ENCODE peak calls at places on chromosomes 13 and 19, in five cellular contexts. One of them, this sample, is unnamed.

GRCh38 chr19:4115050-4115817 is 8.7 kb downstream of the MAP2K2 start:
- DNase-seq in fibroblast of the aortic adventitia: no peak
- DNase-seq in fibroblast of pulmonary artery: no peak
- DNase-seq in psoas muscle: no peak
- DNase-seq in AG10803: no peak
- DNase-seq in this sample: no peak

GRCh38 chr19:7010722-7011593 is 10.3 kb downstream of the MBD3L2B start:
- DNase-seq in fibroblast of the aortic adventitia: no peak
- DNase-seq in fibroblast of pulmonary artery: no peak
- DNase-seq in psoas muscle: no peak
- DNase-seq in AG10803: no peak
- DNase-seq in this sample: no peak

GRCh38 chr19:11031421-11032070 is 57.7 kb upstream of the LDLR start:
- DNase-seq in fibroblast of the aortic adventitia: no peak
- DNase-seq in fibroblast of pulmonary artery: no peak
- DNase-seq in psoas muscle: no peak
- DNase-seq in AG10803: no peak
- DNase-seq in this sample: no peak

GRCh38 chr13:111629457-111629856 is 309.0 kb downstream of the TEX29 start:
- DNase-seq in fibroblast of the aortic adventitia: no peak
- DNase-seq in fibroblast of pulmonary artery: no peak
- DNase-seq in psoas muscle: no peak
- DNase-seq in AG10803: no peak
- DNase-seq in this sample: no peak

GRCh38 chr19:4391701-4392543 is 8.4 kb downstream of the SH3GL1 start:
- DNase-seq in fibroblast of the aortic adventitia: peak; percentile 69
- DNase-seq in fibroblast of pulmonary artery: peak; percentile 79
- DNase-seq in psoas muscle: peak; percentile 82
- DNase-seq in AG10803: peak; percentile 72
- DNase-seq in this sample: peak; percentile 77

GRCh38 chr13:60061737-60062136 is 102.0 kb downstream of the DIAPH3 start:
- DNase-seq in fibroblast of the aortic adventitia: no peak
- DNase-seq in fibroblast of pulmonary artery: no peak
- DNase-seq in psoas muscle: no peak
- DNase-seq in AG10803: no peak
- DNase-seq in this sample: no peak

GRCh38 chr13:112616586-112617381 is 28.8 kb upstream of the TUBGCP3 start:
- DNase-seq in fibroblast of the aortic adventitia: peak; percentile 63
- DNase-seq in fibroblast of pulmonary artery: peak; percentile 59
- DNase-seq in psoas muscle: no peak
- DNase-seq in AG10803: peak; percentile 48
- DNase-seq in this sample: peak; percentile 13

GRCh38 chr13:32911506-32911905 is 104.7 kb upstream of the KL start:
- DNase-seq in fibroblast of the aortic adventitia: peak; percentile 26
- DNase-seq in fibroblast of pulmonary artery: peak; percentile 60
- DNase-seq in psoas muscle: no peak
- DNase-seq in AG10803: peak; percentile 57
- DNase-seq in this sample: peak; percentile 38

GRCh38 chr13:76894401-76895110 is 8.4 kb upstream of the KCTD12 start:
- DNase-seq in fibroblast of the aortic adventitia: no peak
- DNase-seq in fibroblast of pulmonary artery: no peak
- DNase-seq in psoas muscle: no peak
- DNase-seq in AG10803: no peak
- DNase-seq in this sample: no peak

DNA sequence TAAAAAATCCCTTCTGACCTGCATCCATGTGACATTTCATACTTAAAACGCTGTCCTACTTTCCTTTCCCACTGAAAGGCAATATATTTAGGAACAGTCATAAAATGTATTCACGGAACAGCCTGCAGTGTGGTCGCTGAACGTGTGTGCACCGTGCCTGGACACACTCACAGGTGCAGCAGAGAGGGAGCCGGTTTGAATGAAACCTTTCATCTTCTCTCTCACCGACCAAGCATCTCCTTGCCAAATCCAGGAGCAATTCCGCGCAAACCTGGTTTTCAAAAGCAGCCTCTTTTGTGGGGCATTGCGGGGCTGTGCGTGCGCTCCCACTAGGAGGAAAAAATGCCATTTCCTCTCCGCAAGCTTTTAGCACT is 1.0 kb downstream of the DCLK1 start:
- DNase-seq in fibroblast of the aortic adventitia: peak; percentile 24
- DNase-seq in fibroblast of pulmonary artery: no peak
- DNase-seq in psoas muscle: no peak
- DNase-seq in AG10803: no peak
- DNase-seq in this sample: no peak
- H3K4me3 ChIP-seq in fibroblast of the aortic adventitia: peak overlapping the region; percentile 91
- H3K4me3 ChIP-seq in fibroblast of pulmonary artery: peak overlapping the region; percentile 54
- H3K4me3 ChIP-seq in psoas muscle: peak overlapping the region; percentile 60
- H3K4me3 ChIP-seq in AG10803: peak overlapping the region; percentile 20
- H3K4me3 ChIP-seq in this sample: peak overlapping the region; percentile 57

DNA sequence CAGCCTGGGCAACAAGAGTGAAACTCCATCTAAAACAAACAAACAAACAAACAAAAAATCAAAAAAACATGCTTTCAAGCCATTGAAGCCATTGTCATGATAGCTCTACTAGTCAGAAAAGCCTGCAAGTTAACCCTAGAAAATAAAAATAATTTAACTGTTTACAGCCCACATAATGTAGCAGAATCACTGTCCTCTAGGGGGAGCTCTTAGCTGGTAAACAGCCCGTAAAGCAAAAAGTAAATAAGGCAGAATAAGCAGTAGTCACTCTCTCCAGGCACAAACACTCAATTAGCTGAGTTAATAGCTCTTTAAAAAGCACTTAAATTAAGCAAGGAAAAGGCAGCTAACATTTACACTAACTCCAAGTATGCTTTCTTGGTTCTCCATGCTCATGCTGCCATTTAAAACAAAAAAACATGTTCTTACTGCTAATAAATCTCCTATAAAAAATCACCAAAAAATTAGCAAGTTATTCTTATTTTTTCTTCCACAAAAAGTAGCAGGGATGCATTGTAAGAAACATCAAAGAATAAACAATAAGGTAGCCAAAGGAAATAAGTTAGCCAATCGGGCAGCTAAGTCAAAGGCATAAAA is 11.3 kb downstream of the LILRB4 start:
- DNase-seq in fibroblast of the aortic adventitia: peak; percentile 13
- DNase-seq in fibroblast of pulmonary artery: peak; percentile 46
- DNase-seq in psoas muscle: no peak
- DNase-seq in AG10803: peak; percentile 23
- DNase-seq in this sample: no peak
- TF ChIP-seq CTCF in fibroblast of the aortic adventitia: peak; percentile 26
- TF ChIP-seq CTCF in fibroblast of pulmonary artery: peak; percentile 65
- TF ChIP-seq CTCF in psoas muscle: no peak
- TF ChIP-seq CTCF in AG10803: peak; percentile 64
- TF ChIP-seq CTCF in this sample: peak; percentile 33

GRCh38 chr13:40756042-40756441 is 14.9 kb downstream of the MRPS31 start:
- DNase-seq in fibroblast of the aortic adventitia: no peak
- DNase-seq in fibroblast of pulmonary artery: no peak
- DNase-seq in psoas muscle: no peak
- DNase-seq in AG10803: no peak
- DNase-seq in this sample: no peak
- H3K4me3 ChIP-seq in fibroblast of the aortic adventitia: no peak overlapping the region
- H3K4me3 ChIP-seq in fibroblast of pulmonary artery: no peak overlapping the region
- H3K4me3 ChIP-seq in psoas muscle: no peak overlapping the region
- H3K4me3 ChIP-seq in AG10803: no peak overlapping the region
- H3K4me3 ChIP-seq in this sample: no peak overlapping the region

GRCh38 chr19:19475845-19476828 is 39.2 kb downstream of the TSSK6 start:
- DNase-seq in fibroblast of the aortic adventitia: peak; percentile 52
- DNase-seq in fibroblast of pulmonary artery: peak; percentile 53
- DNase-seq in psoas muscle: peak; percentile 52
- DNase-seq in AG10803: no peak
- DNase-seq in this sample: peak; percentile 35
- TF ChIP-seq CTCF in fibroblast of the aortic adventitia: peak; percentile 66
- TF ChIP-seq CTCF in fibroblast of pulmonary artery: peak; percentile 59
- TF ChIP-seq CTCF in psoas muscle: peak; percentile 21
- TF ChIP-seq CTCF in AG10803: peak; percentile 50
- TF ChIP-seq CTCF in this sample: peak; percentile 62

DNA sequence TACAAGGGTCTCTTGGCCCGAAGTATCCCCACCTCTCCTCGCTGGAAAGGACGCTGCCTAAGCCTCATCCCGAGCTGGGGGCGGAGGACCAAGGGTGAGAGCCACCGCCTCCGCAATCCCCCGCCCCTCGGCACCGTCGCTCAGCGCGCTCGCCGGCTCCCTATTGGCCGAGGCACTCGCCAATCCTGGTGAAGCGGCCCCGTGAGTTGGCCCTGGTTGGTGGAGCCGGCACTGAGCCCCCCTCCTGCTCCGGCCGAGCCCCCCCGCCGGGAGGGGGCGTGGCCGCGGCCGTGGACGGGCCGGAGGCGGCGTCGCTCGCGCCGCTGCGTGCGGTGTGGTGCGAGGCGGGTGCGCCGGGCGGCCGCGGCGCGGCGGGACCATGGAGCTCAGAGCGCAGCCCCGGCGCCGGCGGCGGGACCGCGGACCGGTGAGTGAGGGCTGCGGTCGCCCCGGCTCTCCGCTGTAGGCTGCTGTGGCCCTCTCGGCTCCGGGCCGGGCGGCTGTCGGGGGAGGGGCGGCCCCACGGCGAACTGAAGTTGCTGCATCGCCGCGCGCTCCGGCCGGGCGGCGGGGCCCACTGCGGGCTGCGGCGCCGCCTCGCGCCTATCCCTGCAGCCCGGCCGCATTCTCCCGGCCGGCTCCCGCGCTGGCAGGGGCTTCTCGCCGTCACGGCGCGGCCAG is at the start of gene WASF3:
- DNase-seq in fibroblast of the aortic adventitia: peak; percentile 92
- DNase-seq in fibroblast of pulmonary artery: peak; percentile 93
- DNase-seq in psoas muscle: peak; percentile 97
- DNase-seq in AG10803: peak; percentile 93
- DNase-seq in this sample: peak; percentile 93
- H3K4me3 ChIP-seq in fibroblast of the aortic adventitia: peak within 1 kb of the TSS; percentile 80
- H3K4me3 ChIP-seq in fibroblast of pulmonary artery: peak within 1 kb of the TSS; percentile 58
- H3K4me3 ChIP-seq in psoas muscle: peak within 1 kb of the TSS; percentile 82
- H3K4me3 ChIP-seq in AG10803: peak within 1 kb of the TSS; percentile 65
- H3K4me3 ChIP-seq in this sample: peak within 1 kb of the TSS; percentile 53

GRCh38 chr19:49019242-49019932 is 2.5 kb upstream of the LHB start:
- DNase-seq in fibroblast of the aortic adventitia: no peak
- DNase-seq in fibroblast of pulmonary artery: no peak
- DNase-seq in psoas muscle: peak; percentile 90
- DNase-seq in AG10803: peak; percentile 18
- DNase-seq in this sample: no peak
- TF ChIP-seq CTCF in fibroblast of the aortic adventitia: peak; percentile 7
- TF ChIP-seq CTCF in fibroblast of pulmonary artery: peak; percentile 6
- TF ChIP-seq CTCF in psoas muscle: no peak
- TF ChIP-seq CTCF in AG10803: no peak
- TF ChIP-seq CTCF in this sample: no peak

GRCh38 chr19:54152267-54152666 is 7.3 kb downstream of the LENG1 start:
- DNase-seq in fibroblast of the aortic adventitia: no peak
- DNase-seq in fibroblast of pulmonary artery: no peak
- DNase-seq in psoas muscle: no peak
- DNase-seq in AG10803: no peak
- DNase-seq in this sample: no peak

GRCh38 chr19:54147676-54148075 is 10.1 kb downstream of the CNOT3 start:
- DNase-seq in fibroblast of the aortic adventitia: peak; percentile 49
- DNase-seq in fibroblast of pulmonary artery: peak; percentile 41
- DNase-seq in psoas muscle: no peak
- DNase-seq in AG10803: no peak
- DNase-seq in this sample: no peak

GRCh38 chr19:54148158-54148557 is 10.6 kb downstream of the CNOT3 start:
- DNase-seq in fibroblast of the aortic adventitia: no peak
- DNase-seq in fibroblast of pulmonary artery: no peak
- DNase-seq in psoas muscle: no peak
- DNase-seq in AG10803: no peak
- DNase-seq in this sample: no peak

GRCh38 chr19:54151362-54152035 is 8.0 kb downstream of the LENG1 start:
- DNase-seq in fibroblast of the aortic adventitia: no peak
- DNase-seq in fibroblast of pulmonary artery: no peak
- DNase-seq in psoas muscle: no peak
- DNase-seq in AG10803: no peak
- DNase-seq in this sample: no peak

GRCh38 chr19:54149021-54149812 is 10.3 kb downstream of the LENG1 start:
- DNase-seq in fibroblast of the aortic adventitia: no peak
- DNase-seq in fibroblast of pulmonary artery: no peak
- DNase-seq in psoas muscle: no peak
- DNase-seq in AG10803: no peak
- DNase-seq in this sample: no peak
- H3K4me3 ChIP-seq in fibroblast of the aortic adventitia: no peak overlapping the region
- H3K4me3 ChIP-seq in fibroblast of pulmonary artery: no peak overlapping the region
- H3K4me3 ChIP-seq in psoas muscle: no peak overlapping the region
- H3K4me3 ChIP-seq in AG10803: no peak overlapping the region
- H3K4me3 ChIP-seq in this sample: no peak overlapping the region

This sample was measured in astrocyte of the spinal cord.